ENCODE peak calls at places on chromosomes 6 and 20, in five cellular contexts. One of them, this sample, is unnamed.

GRCh38 chr6:128899651-128900050 is 16.7 kb downstream of the LAMA2 start:
- DNase-seq in stimulated activated CD8-positive, alpha-beta memory T cell treated with anti-CD3 and anti-CD28 coated beads, Interleukin-7, amount 100 ng/mL, for 4 hours: no peak
- DNase-seq in bronchial epithelial cell: no peak
- DNase-seq in NCI-H510A treated with DMSO at 0.1 percent for 48 hours: no peak
- DNase-seq in sigmoid colon: no peak
- DNase-seq in this sample: no peak

GRCh38 chr6:119347466-119348307 is 1.9 kb downstream of the MAN1A1 start:
- DNase-seq in bronchial epithelial cell: no peak
- DNase-seq in NCI-H510A treated with DMSO at 0.1 percent for 48 hours: peak
- DNase-seq in sigmoid colon: peak
- DNase-seq in stimulated activated CD8-positive, alpha-beta memory T cell treated with anti-CD3 and anti-CD28 coated beads, Interleukin-7, amount 100 ng/mL, for 4 hours: peak
- DNase-seq in this sample: peak

GRCh38 chr20:43766395-43766794 is 39.6 kb upstream of the GTSF1L start:
- DNase-seq in NCI-H510A treated with DMSO at 0.1 percent for 48 hours: no peak
- DNase-seq in sigmoid colon: peak
- DNase-seq in stimulated activated CD8-positive, alpha-beta memory T cell treated with anti-CD3 and anti-CD28 coated beads, Interleukin-7, amount 100 ng/mL, for 4 hours: no peak
- DNase-seq in bronchial epithelial cell: no peak
- DNase-seq in this sample: no peak

GRCh38 chr6:29964904-29965872 is 22.9 kb downstream of the HLA-A start:
- DNase-seq in sigmoid colon: peak
- DNase-seq in stimulated activated CD8-positive, alpha-beta memory T cell treated with anti-CD3 and anti-CD28 coated beads, Interleukin-7, amount 100 ng/mL, for 4 hours: peak
- DNase-seq in NCI-H510A treated with DMSO at 0.1 percent for 48 hours: peak
- DNase-seq in bronchial epithelial cell: peak
- DNase-seq in this sample: peak

GRCh38 chr6:157677235-157677634 is 145.8 kb upstream of the SNX9 start:
- DNase-seq in NCI-H510A treated with DMSO at 0.1 percent for 48 hours: no peak
- DNase-seq in sigmoid colon: no peak
- DNase-seq in bronchial epithelial cell: no peak
- DNase-seq in stimulated activated CD8-positive, alpha-beta memory T cell treated with anti-CD3 and anti-CD28 coated beads, Interleukin-7, amount 100 ng/mL, for 4 hours: no peak
- DNase-seq in this sample: no peak

GRCh38 chr20:37573626-37574198 is 46.0 kb upstream of the BLCAP start:
- DNase-seq in NCI-H510A treated with DMSO at 0.1 percent for 48 hours: no peak
- DNase-seq in sigmoid colon: peak
- DNase-seq in stimulated activated CD8-positive, alpha-beta memory T cell treated with anti-CD3 and anti-CD28 coated beads, Interleukin-7, amount 100 ng/mL, for 4 hours: no peak
- DNase-seq in bronchial epithelial cell: no peak
- DNase-seq in this sample: no peak

GRCh38 chr20:58553841-58554240 is 38.6 kb upstream of the APCDD1L start:
- DNase-seq in bronchial epithelial cell: no peak
- DNase-seq in NCI-H510A treated with DMSO at 0.1 percent for 48 hours: no peak
- DNase-seq in stimulated activated CD8-positive, alpha-beta memory T cell treated with anti-CD3 and anti-CD28 coated beads, Interleukin-7, amount 100 ng/mL, for 4 hours: no peak
- DNase-seq in sigmoid colon: peak
- DNase-seq in this sample: no peak

GRCh38 chr20:58127731-58128130 is 100.7 kb downstream of the ANKRD60 start:
- DNase-seq in bronchial epithelial cell: peak
- DNase-seq in NCI-H510A treated with DMSO at 0.1 percent for 48 hours: no peak
- DNase-seq in sigmoid colon: no peak
- DNase-seq in stimulated activated CD8-positive, alpha-beta memory T cell treated with anti-CD3 and anti-CD28 coated beads, Interleukin-7, amount 100 ng/mL, for 4 hours: no peak
- DNase-seq in this sample: no peak

GRCh38 chr20:1423625-1424106 is 30.8 kb upstream of the FKBP1A start:
- DNase-seq in stimulated activated CD8-positive, alpha-beta memory T cell treated with anti-CD3 and anti-CD28 coated beads, Interleukin-7, amount 100 ng/mL, for 4 hours: no peak
- DNase-seq in NCI-H510A treated with DMSO at 0.1 percent for 48 hours: peak
- DNase-seq in sigmoid colon: no peak
- DNase-seq in bronchial epithelial cell: peak
- DNase-seq in this sample: peak

GRCh38 chr20:49563015-49563980 is 4.6 kb downstream of the PTGIS start:
- DNase-seq in sigmoid colon: peak
- DNase-seq in bronchial epithelial cell: no peak
- DNase-seq in NCI-H510A treated with DMSO at 0.1 percent for 48 hours: no peak
- DNase-seq in stimulated activated CD8-positive, alpha-beta memory T cell treated with anti-CD3 and anti-CD28 coated beads, Interleukin-7, amount 100 ng/mL, for 4 hours: no peak
- DNase-seq in this sample: no peak

GRCh38 chr20:4728121-4728520 is 6.4 kb downstream of the PRND start:
- DNase-seq in bronchial epithelial cell: peak
- DNase-seq in sigmoid colon: no peak
- DNase-seq in stimulated activated CD8-positive, alpha-beta memory T cell treated with anti-CD3 and anti-CD28 coated beads, Interleukin-7, amount 100 ng/mL, for 4 hours: no peak
- DNase-seq in NCI-H510A treated with DMSO at 0.1 percent for 48 hours: no peak
- DNase-seq in this sample: no peak

GRCh38 chr6:149717588-149718458 is at the start of gene LATS1:
- DNase-seq in NCI-H510A treated with DMSO at 0.1 percent for 48 hours: peak
- DNase-seq in bronchial epithelial cell: peak
- DNase-seq in sigmoid colon: peak
- DNase-seq in stimulated activated CD8-positive, alpha-beta memory T cell treated with anti-CD3 and anti-CD28 coated beads, Interleukin-7, amount 100 ng/mL, for 4 hours: peak
- DNase-seq in this sample: peak

GRCh38 chr6:47663462-47664216 is 34.7 kb upstream of the ADGRF4 start:
- DNase-seq in bronchial epithelial cell: peak
- DNase-seq in NCI-H510A treated with DMSO at 0.1 percent for 48 hours: peak
- DNase-seq in sigmoid colon: no peak
- DNase-seq in stimulated activated CD8-positive, alpha-beta memory T cell treated with anti-CD3 and anti-CD28 coated beads, Interleukin-7, amount 100 ng/mL, for 4 hours: no peak
- DNase-seq in this sample: peak

GRCh38 chr6:36844232-36845170 is 5.3 kb upstream of the CPNE5 start:
- DNase-seq in bronchial epithelial cell: no peak
- DNase-seq in sigmoid colon: no peak
- DNase-seq in stimulated activated CD8-positive, alpha-beta memory T cell treated with anti-CD3 and anti-CD28 coated beads, Interleukin-7, amount 100 ng/mL, for 4 hours: no peak
- DNase-seq in NCI-H510A treated with DMSO at 0.1 percent for 48 hours: no peak
- DNase-seq in this sample: no peak

GRCh38 chr20:6566821-6567220 is 200.7 kb upstream of the BMP2 start:
- DNase-seq in NCI-H510A treated with DMSO at 0.1 percent for 48 hours: no peak
- DNase-seq in stimulated activated CD8-positive, alpha-beta memory T cell treated with anti-CD3 and anti-CD28 coated beads, Interleukin-7, amount 100 ng/mL, for 4 hours: no peak
- DNase-seq in sigmoid colon: no peak
- DNase-seq in bronchial epithelial cell: peak
- DNase-seq in this sample: no peak

GRCh38 chr6:122798099-122798641 is 9.1 kb downstream of the SMPDL3A start:
- DNase-seq in stimulated activated CD8-positive, alpha-beta memory T cell treated with anti-CD3 and anti-CD28 coated beads, Interleukin-7, amount 100 ng/mL, for 4 hours: no peak
- DNase-seq in sigmoid colon: no peak
- DNase-seq in NCI-H510A treated with DMSO at 0.1 percent for 48 hours: no peak
- DNase-seq in bronchial epithelial cell: peak
- DNase-seq in this sample: peak

GRCh38 chr6:18684343-18684742 is 297.2 kb downstream of the RNF144B start:
- DNase-seq in stimulated activated CD8-positive, alpha-beta memory T cell treated with anti-CD3 and anti-CD28 coated beads, Interleukin-7, amount 100 ng/mL, for 4 hours: no peak
- DNase-seq in bronchial epithelial cell: no peak
- DNase-seq in NCI-H510A treated with DMSO at 0.1 percent for 48 hours: no peak
- DNase-seq in sigmoid colon: no peak
- DNase-seq in this sample: no peak

GRCh38 chr20:59661141-59661540 is 56.8 kb downstream of the PHACTR3 start:
- DNase-seq in sigmoid colon: no peak
- DNase-seq in bronchial epithelial cell: no peak
- DNase-seq in NCI-H510A treated with DMSO at 0.1 percent for 48 hours: no peak
- DNase-seq in stimulated activated CD8-positive, alpha-beta memory T cell treated with anti-CD3 and anti-CD28 coated beads, Interleukin-7, amount 100 ng/mL, for 4 hours: no peak
- DNase-seq in this sample: no peak

GRCh38 chr20:5222919-5223634 is 93.7 kb downstream of the PROKR2 start:
- DNase-seq in stimulated activated CD8-positive, alpha-beta memory T cell treated with anti-CD3 and anti-CD28 coated beads, Interleukin-7, amount 100 ng/mL, for 4 hours: peak
- DNase-seq in sigmoid colon: no peak
- DNase-seq in bronchial epithelial cell: peak
- DNase-seq in NCI-H510A treated with DMSO at 0.1 percent for 48 hours: peak
- DNase-seq in this sample: no peak

GRCh38 chr6:105320766-105321165 is 82.1 kb downstream of the PREP start:
- DNase-seq in NCI-H510A treated with DMSO at 0.1 percent for 48 hours: peak
- DNase-seq in bronchial epithelial cell: no peak
- DNase-seq in sigmoid colon: no peak
- DNase-seq in stimulated activated CD8-positive, alpha-beta memory T cell treated with anti-CD3 and anti-CD28 coated beads, Interleukin-7, amount 100 ng/mL, for 4 hours: no peak
- DNase-seq in this sample: peak

This sample was measured in DMS153.